ENCODE peak calls at places on chromosomes 11 and 22, in seven cellular contexts. One of them, this sample, is unnamed. For H3K4me1, the result is how much of the 10 kb centered on the place peaks cover.

GRCh38 chr11:313304-313786 is 495 bp upstream of the IFITM1 start:
- DNase-seq in aorta: peak
- DNase-seq in GM23248: peak
- DNase-seq in neural progenitor cell: no peak
- DNase-seq in PC-9: no peak
- DNase-seq in sigmoid colon: no peak
- DNase-seq in CD8-positive, alpha-beta T cell: no peak
- DNase-seq in this sample: no peak

GRCh38 chr22:31103899-31104694 is 3.3 kb downstream of the SELENOM start:
- DNase-seq in aorta: peak
- DNase-seq in GM23248: peak
- DNase-seq in neural progenitor cell: no peak
- DNase-seq in PC-9: no peak
- DNase-seq in sigmoid colon: peak
- DNase-seq in CD8-positive, alpha-beta T cell: no peak
- DNase-seq in this sample: no peak

GRCh38 chr11:36110698-36111410 is 167.0 kb downstream of the LDLRAD3 start:
- DNase-seq in aorta: no peak
- DNase-seq in GM23248: no peak
- DNase-seq in neural progenitor cell: peak
- DNase-seq in PC-9: no peak
- DNase-seq in sigmoid colon: no peak
- DNase-seq in CD8-positive, alpha-beta T cell: no peak
- DNase-seq in this sample: no peak

GRCh38 chr11:5301846-5302245 is at the start of gene OR51B4:
- DNase-seq in aorta: no peak
- DNase-seq in GM23248: no peak
- DNase-seq in neural progenitor cell: no peak
- DNase-seq in PC-9: no peak
- DNase-seq in sigmoid colon: no peak
- DNase-seq in CD8-positive, alpha-beta T cell: no peak
- DNase-seq in this sample: no peak

GRCh38 chr11:109302591-109303334 is 119.2 kb upstream of the C11orf87 start:
- DNase-seq in aorta: no peak
- DNase-seq in GM23248: no peak
- DNase-seq in neural progenitor cell: no peak
- DNase-seq in PC-9: no peak
- DNase-seq in sigmoid colon: no peak
- DNase-seq in CD8-positive, alpha-beta T cell: no peak
- DNase-seq in this sample: no peak

GRCh38 chr11:62267576-62267975 is 2.4 kb upstream of the SCGB2A2 start:
- DNase-seq in aorta: no peak
- DNase-seq in GM23248: no peak
- DNase-seq in neural progenitor cell: no peak
- DNase-seq in PC-9: no peak
- DNase-seq in sigmoid colon: no peak
- DNase-seq in CD8-positive, alpha-beta T cell: no peak
- DNase-seq in this sample: no peak

GRCh38 chr11:5928811-5929210 is 13.2 kb upstream of the OR56A3 start:
- DNase-seq in aorta: no peak
- DNase-seq in GM23248: no peak
- DNase-seq in neural progenitor cell: no peak
- DNase-seq in PC-9: no peak
- DNase-seq in sigmoid colon: no peak
- DNase-seq in CD8-positive, alpha-beta T cell: no peak
- DNase-seq in this sample: no peak

GRCh38 chr11:47766363-47767227 is 546 bp downstream of the FNBP4 start:
- DNase-seq in aorta: peak
- DNase-seq in GM23248: peak
- DNase-seq in neural progenitor cell: peak
- DNase-seq in PC-9: peak
- DNase-seq in sigmoid colon: peak
- DNase-seq in CD8-positive, alpha-beta T cell: peak
- DNase-seq in this sample: peak

GRCh38 chr11:131495417-131495816 is 125.0 kb downstream of the NTM start:
- DNase-seq in aorta: peak
- DNase-seq in GM23248: no peak
- DNase-seq in neural progenitor cell: no peak
- DNase-seq in PC-9: no peak
- DNase-seq in sigmoid colon: peak
- DNase-seq in CD8-positive, alpha-beta T cell: no peak
- DNase-seq in this sample: no peak

GRCh38 chr11:82004537-82005213 is 729.0 kb downstream of the FAM181B start:
- DNase-seq in aorta: no peak
- DNase-seq in GM23248: peak
- DNase-seq in neural progenitor cell: no peak
- DNase-seq in PC-9: no peak
- DNase-seq in sigmoid colon: no peak
- DNase-seq in CD8-positive, alpha-beta T cell: no peak
- DNase-seq in this sample: no peak

GRCh38 chr11:1923201-1923956 is 3.9 kb downstream of the TNNT3 start:
- DNase-seq in aorta: no peak
- DNase-seq in GM23248: no peak
- DNase-seq in neural progenitor cell: no peak
- DNase-seq in PC-9: no peak
- DNase-seq in sigmoid colon: no peak
- DNase-seq in CD8-positive, alpha-beta T cell: no peak
- DNase-seq in this sample: no peak

GRCh38 chr11:83051760-83052671 is 19.7 kb downstream of the RAB30 start:
- DNase-seq in aorta: no peak
- DNase-seq in GM23248: peak
- DNase-seq in neural progenitor cell: no peak
- DNase-seq in PC-9: no peak
- DNase-seq in sigmoid colon: peak
- DNase-seq in CD8-positive, alpha-beta T cell: no peak
- DNase-seq in this sample: no peak

GRCh38 chr11:68107689-68108088 is 13.5 kb downstream of the CHKA start:
- DNase-seq in aorta: no peak
- DNase-seq in GM23248: no peak
- DNase-seq in neural progenitor cell: no peak
- DNase-seq in PC-9: no peak
- DNase-seq in sigmoid colon: peak
- DNase-seq in CD8-positive, alpha-beta T cell: no peak
- DNase-seq in this sample: no peak

GRCh38 chr11:93626038-93626437 is 35.4 kb upstream of the CEP295 start:
- DNase-seq in aorta: no peak
- DNase-seq in GM23248: no peak
- DNase-seq in neural progenitor cell: no peak
- DNase-seq in PC-9: no peak
- DNase-seq in sigmoid colon: no peak
- DNase-seq in CD8-positive, alpha-beta T cell: no peak
- DNase-seq in this sample: no peak

GRCh38 chr11:128133501-128133900 is 453.9 kb downstream of the ETS1 start:
- DNase-seq in aorta: peak
- DNase-seq in GM23248: no peak
- DNase-seq in neural progenitor cell: peak
- DNase-seq in PC-9: no peak
- DNase-seq in sigmoid colon: no peak
- DNase-seq in CD8-positive, alpha-beta T cell: no peak
- DNase-seq in this sample: no peak

GRCh38 chr11:123570939-123571590 is 83.4 kb downstream of the SCN3B start:
- DNase-seq in aorta: no peak
- DNase-seq in GM23248: no peak
- DNase-seq in neural progenitor cell: no peak
- DNase-seq in PC-9: no peak
- DNase-seq in sigmoid colon: no peak
- DNase-seq in CD8-positive, alpha-beta T cell: no peak
- DNase-seq in this sample: no peak

GRCh38 chr11:94747136-94748110 is 20.7 kb upstream of the AMOTL1 start:
- DNase-seq in aorta: no peak
- DNase-seq in GM23248: peak
- DNase-seq in neural progenitor cell: no peak
- DNase-seq in PC-9: peak
- DNase-seq in sigmoid colon: no peak
- DNase-seq in CD8-positive, alpha-beta T cell: no peak
- DNase-seq in this sample: no peak

GRCh38 chr22:42685941-42686666 is 34.6 kb downstream of the A4GALT start:
- DNase-seq in aorta: peak
- DNase-seq in GM23248: no peak
- DNase-seq in neural progenitor cell: peak
- DNase-seq in PC-9: peak
- DNase-seq in sigmoid colon: peak
- DNase-seq in CD8-positive, alpha-beta T cell: no peak
- DNase-seq in this sample: no peak
- H3K4me1 ChIP-seq in aorta: under half
- H3K4me1 ChIP-seq in GM23248: under half
- H3K4me1 ChIP-seq in neural progenitor cell: under half
- H3K4me1 ChIP-seq in PC-9: under half
- H3K4me1 ChIP-seq in sigmoid colon: half or more
- H3K4me1 ChIP-seq in CD8-positive, alpha-beta T cell: under half
- H3K4me1 ChIP-seq in this sample: half or more

GRCh38 chr22:37465721-37466120 is 20.5 kb downstream of the MFNG start:
- DNase-seq in aorta: no peak
- DNase-seq in GM23248: no peak
- DNase-seq in neural progenitor cell: no peak
- DNase-seq in PC-9: no peak
- DNase-seq in sigmoid colon: no peak
- DNase-seq in CD8-positive, alpha-beta T cell: no peak
- DNase-seq in this sample: no peak
- H3K4me1 ChIP-seq in aorta: under half
- H3K4me1 ChIP-seq in GM23248: under half
- H3K4me1 ChIP-seq in neural progenitor cell: under half
- H3K4me1 ChIP-seq in PC-9: under half
- H3K4me1 ChIP-seq in sigmoid colon: under half
- H3K4me1 ChIP-seq in CD8-positive, alpha-beta T cell: under half
- H3K4me1 ChIP-seq in this sample: under half

GRCh38 chr22:27881404-27881803 is 37.7 kb downstream of the PITPNB start:
- DNase-seq in aorta: no peak
- DNase-seq in GM23248: peak
- DNase-seq in neural progenitor cell: peak
- DNase-seq in PC-9: no peak
- DNase-seq in sigmoid colon: peak
- DNase-seq in CD8-positive, alpha-beta T cell: no peak
- DNase-seq in this sample: no peak

GRCh38 chr22:27877501-27877900 is 41.6 kb downstream of the PITPNB start:
- DNase-seq in aorta: no peak
- DNase-seq in GM23248: no peak
- DNase-seq in neural progenitor cell: no peak
- DNase-seq in PC-9: no peak
- DNase-seq in sigmoid colon: no peak
- DNase-seq in CD8-positive, alpha-beta T cell: no peak
- DNase-seq in this sample: no peak

GRCh38 chr22:27883656-27884350 is 35.3 kb downstream of the PITPNB start:
- DNase-seq in aorta: no peak
- DNase-seq in GM23248: no peak
- DNase-seq in neural progenitor cell: no peak
- DNase-seq in PC-9: no peak
- DNase-seq in sigmoid colon: no peak
- DNase-seq in CD8-positive, alpha-beta T cell: no peak
- DNase-seq in this sample: no peak

GRCh38 chr22:27879923-27880322 is 39.1 kb downstream of the PITPNB start:
- DNase-seq in aorta: no peak
- DNase-seq in GM23248: peak
- DNase-seq in neural progenitor cell: peak
- DNase-seq in PC-9: no peak
- DNase-seq in sigmoid colon: no peak
- DNase-seq in CD8-positive, alpha-beta T cell: no peak
- DNase-seq in this sample: no peak

GRCh38 chr22:27880778-27881394 is 38.2 kb downstream of the PITPNB start:
- DNase-seq in aorta: no peak
- DNase-seq in GM23248: peak
- DNase-seq in neural progenitor cell: peak
- DNase-seq in PC-9: peak
- DNase-seq in sigmoid colon: no peak
- DNase-seq in CD8-positive, alpha-beta T cell: no peak
- DNase-seq in this sample: no peak
- H3K4me1 ChIP-seq in aorta: under half
- H3K4me1 ChIP-seq in GM23248: half or more
- H3K4me1 ChIP-seq in neural progenitor cell: half or more
- H3K4me1 ChIP-seq in PC-9: under half
- H3K4me1 ChIP-seq in sigmoid colon: half or more
- H3K4me1 ChIP-seq in CD8-positive, alpha-beta T cell: under half
- H3K4me1 ChIP-seq in this sample: under half

GRCh38 chr11:110782616-110783015 is 70.4 kb upstream of the ARHGAP20 start:
- DNase-seq in aorta: no peak
- DNase-seq in GM23248: no peak
- DNase-seq in neural progenitor cell: no peak
- DNase-seq in PC-9: no peak
- DNase-seq in sigmoid colon: no peak
- DNase-seq in CD8-positive, alpha-beta T cell: no peak
- DNase-seq in this sample: no peak
- H3K4me1 ChIP-seq in aorta: under half
- H3K4me1 ChIP-seq in GM23248: under half
- H3K4me1 ChIP-seq in neural progenitor cell: under half
- H3K4me1 ChIP-seq in PC-9: under half
- H3K4me1 ChIP-seq in sigmoid colon: under half
- H3K4me1 ChIP-seq in CD8-positive, alpha-beta T cell: under half
- H3K4me1 ChIP-seq in this sample: under half

GRCh38 chr11:126212089-126212660 is 593 bp downstream of the FAM118B start:
- DNase-seq in aorta: no peak
- DNase-seq in GM23248: peak
- DNase-seq in neural progenitor cell: peak
- DNase-seq in PC-9: no peak
- DNase-seq in sigmoid colon: no peak
- DNase-seq in CD8-positive, alpha-beta T cell: no peak
- DNase-seq in this sample: no peak
- H3K4me1 ChIP-seq in aorta: under half
- H3K4me1 ChIP-seq in GM23248: under half
- H3K4me1 ChIP-seq in neural progenitor cell: under half
- H3K4me1 ChIP-seq in PC-9: under half
- H3K4me1 ChIP-seq in sigmoid colon: under half
- H3K4me1 ChIP-seq in CD8-positive, alpha-beta T cell: under half
- H3K4me1 ChIP-seq in this sample: under half

GRCh38 chr11:130181295-130182272 is 22.0 kb downstream of the ST14 start:
- DNase-seq in aorta: no peak
- DNase-seq in GM23248: peak
- DNase-seq in neural progenitor cell: no peak
- DNase-seq in PC-9: peak
- DNase-seq in sigmoid colon: no peak
- DNase-seq in CD8-positive, alpha-beta T cell: no peak
- DNase-seq in this sample: no peak
- H3K4me1 ChIP-seq in aorta: under half
- H3K4me1 ChIP-seq in GM23248: under half
- H3K4me1 ChIP-seq in neural progenitor cell: under half
- H3K4me1 ChIP-seq in PC-9: under half
- H3K4me1 ChIP-seq in sigmoid colon: under half
- H3K4me1 ChIP-seq in CD8-positive, alpha-beta T cell: under half
- H3K4me1 ChIP-seq in this sample: under half

DNA sequence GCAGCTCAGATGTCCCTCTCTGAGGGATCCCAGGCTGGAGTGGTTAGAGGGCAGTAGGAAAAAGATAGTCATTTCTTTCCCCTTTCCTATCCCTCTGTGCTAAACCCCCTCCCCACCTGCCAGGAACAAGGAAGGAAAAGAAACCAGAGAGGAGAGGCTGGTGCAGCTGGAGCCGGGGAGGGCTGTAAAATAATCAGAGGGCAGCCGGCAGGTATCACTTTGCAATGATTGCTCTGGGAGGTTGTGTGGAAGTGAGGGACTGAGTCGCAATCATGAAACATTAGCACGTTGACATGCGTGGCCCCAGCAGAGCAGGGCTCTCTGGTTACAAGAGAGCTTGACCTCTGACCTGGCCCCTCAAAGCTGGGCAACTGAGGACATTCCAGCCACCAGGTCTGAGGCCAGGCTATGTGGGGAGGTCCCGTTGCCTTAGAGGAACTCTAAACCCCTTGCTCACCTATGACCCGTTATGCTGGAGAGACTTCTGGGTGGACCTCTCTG is 170.8 kb upstream of the BDNF start:
- DNase-seq in aorta: no peak
- DNase-seq in GM23248: no peak
- DNase-seq in neural progenitor cell: no peak
- DNase-seq in PC-9: no peak
- DNase-seq in sigmoid colon: no peak
- DNase-seq in CD8-positive, alpha-beta T cell: no peak
- DNase-seq in this sample: no peak
- H3K4me1 ChIP-seq in aorta: under half
- H3K4me1 ChIP-seq in GM23248: under half
- H3K4me1 ChIP-seq in neural progenitor cell: under half
- H3K4me1 ChIP-seq in PC-9: under half
- H3K4me1 ChIP-seq in sigmoid colon: under half
- H3K4me1 ChIP-seq in CD8-positive, alpha-beta T cell: under half
- H3K4me1 ChIP-seq in this sample: under half